ENCODE peak calls at places on chromosomes 4 and X, in five cellular contexts. M, V, D, R and Y are unnamed samples. For H3K9me3, the result is how much of the 10 kb centered on the place peaks cover.

GRCh38 chrX:40719218-40719617 is 16.1 kb downstream of the MED14 start:
- DNase-seq in D (peak), V (no peak), M (no peak), R (no peak), Y (no peak)

GRCh38 chr4:105116616-105117319 is 29.9 kb upstream of the TET2 start:
- DNase-seq in V (no peak), M (no peak), D (no peak), R (no peak), Y (no peak)

GRCh38 chrX:21657318-21658151 is 595 bp downstream of the KLHL34 start:
- DNase-seq in M (peak), V (no peak), D (no peak), R (no peak), Y (peak)

GRCh38 chr4:75644095-75644494 is 13.8 kb upstream of the CDKL2 start:
- DNase-seq in D (no peak), M (no peak), R (no peak), V (no peak), Y (no peak)

GRCh38 chr4:76342191-76342590 is 35.7 kb downstream of the STBD1 start:
- DNase-seq in R (no peak), D (no peak), V (no peak), M (no peak), Y (no peak)

GRCh38 chrX:19715711-19716638 is 171.4 kb downstream of the SH3KBP1 start:
- DNase-seq in M (no peak), D (no peak), R (no peak), V (no peak), Y (no peak)

GRCh38 chr4:52425751-52426326 is 233.3 kb downstream of the USP46 start:
- DNase-seq in V (no peak), M (no peak), D (peak), R (no peak), Y (no peak)

GRCh38 chr4:20984011-20984836 is 284.0 kb downstream of the PACRGL start:
- DNase-seq in M (no peak), V (peak), D (no peak), R (no peak), Y (no peak)

GRCh38 chrX:72276478-72276953 is 532 bp downstream of the RPS4X start:
- DNase-seq in V (no peak), M (no peak), R (no peak), D (no peak), Y (no peak)

GRCh38 chr4:48085821-48086602 is 48.0 kb downstream of the TXK start:
- DNase-seq in V (no peak), M (no peak), D (no peak), R (no peak), Y (no peak)

GRCh38 chrX:38061335-38061734 is 55.0 kb downstream of the SYTL5 start:
- DNase-seq in M (no peak), R (no peak), D (peak), V (no peak), Y (no peak)

GRCh38 chr4:94833394-94833793 is 75.6 kb downstream of the BMPR1B start:
- DNase-seq in M (no peak), D (no peak), V (no peak), R (no peak), Y (no peak)

GRCh38 chr4:73257995-73258667 is 467 bp downstream of the ANKRD17 start:
- DNase-seq in D (peak), V (peak), R (no peak), M (no peak), Y (peak)

GRCh38 chr4:76950846-76951321 is 1.3 kb downstream of the SEPTIN11 start:
- DNase-seq in V (no peak), D (peak), M (peak), R (no peak), Y (peak)

GRCh38 chr4:10524196-10524833 is 67.1 kb upstream of the ZNF518B start:
- DNase-seq in M (no peak), R (no peak), D (no peak), V (no peak), Y (no peak)

GRCh38 chrX:70289793-70290770 is at the start of the genes KIF4A and PDZD11:
- DNase-seq in M (peak), D (peak), R (peak), V (peak), Y (peak)

GRCh38 chr4:11446156-11446811 is 17.6 kb upstream of the HS3ST1 start:
- DNase-seq in R (no peak), M (no peak), D (no peak), V (no peak), Y (no peak)

GRCh38 chr4:2082627-2083026 is 23.5 kb downstream of the NAT8L start:
- DNase-seq in D (no peak), V (no peak), R (no peak), M (no peak), Y (no peak)

GRCh38 chr4:30434656-30435055 is 285.5 kb upstream of the PCDH7 start:
- DNase-seq in V (no peak), R (no peak), D (no peak), M (no peak), Y (no peak)

GRCh38 chrX:1462596-1463251 is 10.0 kb upstream of the ASMTL start:
- DNase-seq in V (no peak), M (peak), D (no peak), R (peak), Y (peak)

GRCh38 chrX:153554519-153555167 is 37.2 kb downstream of the ATP2B3 start:
- DNase-seq in M (peak), D (peak), V (peak), R (peak), Y (peak)

GRCh38 chr4:75340561-75340960 is 173.6 kb downstream of the RCHY1 start:
- DNase-seq in R (no peak), D (no peak), V (no peak), M (no peak), Y (no peak)

GRCh38 chrX:87299563-87300160 is 217.9 kb upstream of the KLHL4 start:
- DNase-seq in D (peak), M (no peak), R (no peak), V (peak), Y (no peak)

GRCh38 chrX:120428309-120428708 is 40.8 kb downstream of the LAMP2 start:
- DNase-seq in R (no peak), D (peak), V (no peak), M (no peak), Y (no peak)

GRCh38 chr4:8117278-8117682 is 41.3 kb downstream of the ABLIM2 start:
- DNase-seq in R (no peak), D (peak), V (no peak), M (peak), Y (peak)

GRCh38 chrX:134898450-134898849 is 92.3 kb upstream of the SMIM10 start:
- DNase-seq in M (no peak), V (no peak), D (peak), R (no peak), Y (no peak)

GRCh38 chrX:41265615-41266014 is 68.3 kb upstream of the DDX3X start:
- DNase-seq in R (peak), D (peak), M (peak), V (no peak), Y (peak)

GRCh38 chr4:188008377-188008776 is 12.8 kb downstream of the ZFP42 start:
- DNase-seq in V (no peak), M (no peak), D (peak), R (no peak), Y (no peak)

GRCh38 chr4:3639613-3640586 is 107.7 kb upstream of the LRPAP1 start:
- DNase-seq in V (no peak), M (no peak), R (no peak), D (no peak), Y (no peak)

GRCh38 chr4:92253986-92254671 is 49.6 kb upstream of the GRID2 start:
- DNase-seq in V (no peak), M (no peak), D (no peak), R (no peak), Y (no peak)

GRCh38 chr4:92252846-92253245 is 50.9 kb upstream of the GRID2 start:
- DNase-seq in D (no peak), V (no peak), M (no peak), R (no peak), Y (no peak)

GRCh38 chr4:92251711-92252110 is 52.1 kb upstream of the GRID2 start:
- DNase-seq in R (no peak), V (no peak), M (no peak), D (no peak), Y (no peak)

GRCh38 chr4:92254767-92255442 is 48.9 kb upstream of the GRID2 start:
- DNase-seq in D (no peak), R (no peak), M (no peak), V (no peak), Y (no peak)

GRCh38 chr4:92253550-92253949 is 50.2 kb upstream of the GRID2 start:
- DNase-seq in M (no peak), D (no peak), V (no peak), R (no peak), Y (no peak)
- H3K9me3 ChIP-seq in M (under half), D (under half), V (under half), R (under half), Y (under half)

DNA sequence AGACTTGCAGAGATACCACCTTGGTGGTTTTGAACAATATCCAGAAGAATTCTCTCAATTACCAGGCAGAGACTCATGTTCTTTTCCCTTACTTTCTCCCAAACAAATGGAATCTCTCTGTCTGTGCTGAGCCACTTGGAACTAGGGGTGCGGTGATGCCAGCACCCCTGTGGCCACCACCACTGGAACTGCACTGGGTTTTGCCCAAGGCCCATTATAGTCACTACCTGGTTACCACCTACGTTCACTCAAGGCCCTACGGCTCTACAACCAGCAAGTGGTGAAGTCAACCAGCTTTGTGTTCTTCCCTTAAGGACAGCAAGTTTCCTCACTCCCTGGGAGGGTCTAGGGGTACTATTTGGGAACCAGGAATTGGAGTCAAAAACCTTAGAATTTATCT is 1183.7 kb downstream of the FSTL5 start:
- DNase-seq in V (no peak), D (no peak), R (no peak), M (no peak), Y (no peak)
- H3K9me3 ChIP-seq in V (under half), D (under half), R (under half), M (under half), Y (under half)

GRCh38 chrX:30795981-30796958 is 92.8 kb downstream of the TAB3 start:
- DNase-seq in V (no peak), M (no peak), R (no peak), D (no peak), Y (no peak)
- H3K9me3 ChIP-seq in V (under half), M (under half), R (under half), D (under half), Y (under half)

GRCh38 chr4:97851115-97851514 is 292.2 kb downstream of the STPG2 start:
- DNase-seq in M (no peak), R (no peak), V (no peak), D (no peak), Y (no peak)
- H3K9me3 ChIP-seq in M (under half), R (under half), V (under half), D (under half), Y (under half)

GRCh38 chr4:150329338-150329737 is 251.1 kb downstream of the DCLK2 start:
- DNase-seq in V (no peak), D (no peak), R (no peak), M (no peak), Y (no peak)

GRCh38 chr4:150327262-150327780 is 249.1 kb downstream of the DCLK2 start:
- DNase-seq in V (no peak), R (no peak), M (no peak), D (no peak), Y (no peak)

GRCh38 chr4:150332086-150332485 is 249.9 kb upstream of the MAB21L2 start:
- DNase-seq in D (no peak), M (no peak), R (no peak), V (no peak), Y (no peak)

GRCh38 chr4:150325872-150326271 is 247.6 kb downstream of the DCLK2 start:
- DNase-seq in M (no peak), R (no peak), V (no peak), D (no peak), Y (no peak)

DNA sequence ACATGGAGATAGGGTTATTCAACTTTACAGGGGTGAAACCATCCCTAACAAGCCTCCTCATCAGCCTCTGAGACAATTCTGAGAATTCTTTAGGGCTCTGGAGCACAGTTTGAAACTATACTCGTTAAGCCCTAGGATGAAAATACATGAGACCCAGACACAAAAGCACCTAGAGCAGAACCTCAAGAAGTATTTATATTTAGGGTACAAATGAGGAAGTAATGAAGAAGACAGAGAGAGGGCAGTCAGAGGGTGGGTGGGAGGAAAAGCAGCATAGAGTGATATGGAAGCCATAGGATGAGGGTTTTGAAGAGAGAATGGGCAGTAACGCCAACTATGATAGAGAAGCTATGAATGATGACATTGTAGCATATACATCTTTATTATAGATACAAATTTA is 250.3 kb downstream of the DCLK2 start:
- DNase-seq in R (no peak), V (no peak), D (no peak), M (no peak), Y (no peak)
- H3K9me3 ChIP-seq in R (under half), V (under half), D (under half), M (under half), Y (under half)

GRCh38 chrX:75086731-75087195 is 69.3 kb downstream of the ABCB7 start:
- DNase-seq in M (no peak), V (no peak), D (no peak), R (no peak), Y (no peak)
- H3K9me3 ChIP-seq in M (under half), V (under half), D (under half), R (under half), Y (under half)